ENCODE peak calls at places on chromosomes 6 and 20, in eight cellular contexts. V is type B pancreatic cell, D is GM10248, B is GM13977, I is GM12865, S is AG04450, K is upper lobe of right lung, T is BJ. L is an unnamed sample.

GRCh38 chr6:157989541-157990289 is 8.1 kb downstream of the SYNJ2 start:
- DNase-seq in V (no peak), D (no peak), K (peak; percentile 68), B (no peak), T (no peak), S (no peak), I (no peak), L (no peak)

GRCh38 chr6:24492475-24492874 is 2.3 kb upstream of the ALDH5A1 start:
- DNase-seq in D (no peak), S (no peak), K (no peak), B (no peak), T (no peak), I (peak; percentile 62), V (no peak), L (no peak)

GRCh38 chr6:20681243-20681684 is 147.0 kb downstream of the CDKAL1 start:
- DNase-seq in D (no peak), V (no peak), B (no peak), I (no peak), T (no peak), S (no peak), K (no peak), L (no peak)

GRCh38 chr6:27667651-27668441 is 194.9 kb upstream of the ZNF184 start:
- DNase-seq in V (no peak), D (peak; percentile 20), K (no peak), B (no peak), T (no peak), S (no peak), I (peak; percentile 47), L (no peak)

GRCh38 chr6:29797966-29798365 is 29.7 kb upstream of the HLA-G start:
- DNase-seq in S (no peak), B (no peak), I (no peak), K (no peak), V (no peak), T (no peak), D (no peak), L (no peak)

GRCh38 chr6:25341923-25342619 is 62.9 kb downstream of the CARMIL1 start:
- DNase-seq in I (no peak), K (no peak), D (no peak), V (no peak), B (no peak), S (no peak), T (no peak), L (no peak)

GRCh38 chr20:33474963-33475362 is 14.9 kb upstream of the CBFA2T2 start:
- DNase-seq in K (no peak), D (no peak), B (no peak), S (no peak), V (no peak), I (no peak), T (no peak), L (no peak)

GRCh38 chr6:107840636-107841264 is 16.6 kb upstream of the SCML4 start:
- DNase-seq in I (no peak), T (no peak), B (no peak), V (no peak), K (no peak), D (no peak), S (no peak), L (no peak)

GRCh38 chr6:163354779-163355431 is 59.6 kb upstream of the QKI start:
- DNase-seq in V (no peak), S (no peak), D (peak; percentile 29), T (no peak), B (no peak), K (peak; percentile 71), I (no peak), L (no peak)

GRCh38 chr20:41329435-41330342 is 10.9 kb upstream of the LPIN3 start:
- DNase-seq in V (no peak), B (peak; percentile 62), K (peak; percentile 75), S (peak; percentile 90), T (peak; percentile 98), D (peak; percentile 68), I (peak; percentile 60), L (peak; percentile 99)

GRCh38 chr6:159804504-159804903 is 4.4 kb downstream of the PNLDC1 start:
- DNase-seq in D (no peak), T (no peak), B (no peak), I (no peak), V (no peak), K (no peak), S (no peak), L (no peak)

GRCh38 chr20:56222201-56222600 is 26.3 kb upstream of the MC3R start:
- DNase-seq in K (no peak), D (no peak), I (no peak), B (no peak), T (no peak), V (no peak), S (no peak), L (no peak)

GRCh38 chr6:166752097-166752496 is 125.0 kb upstream of the RPS6KA2 start:
- DNase-seq in T (no peak), B (peak; percentile 87), S (no peak), K (no peak), I (no peak), V (no peak), D (peak; percentile 70), L (no peak)

GRCh38 chr6:42690151-42690702 is 32.2 kb downstream of the PRPH2 start:
- DNase-seq in I (no peak), K (no peak), S (no peak), V (no peak), T (no peak), B (no peak), D (no peak), L (no peak)

GRCh38 chr6:148864941-148865340 is 118.1 kb downstream of the UST start:
- DNase-seq in K (no peak), B (no peak), T (no peak), V (no peak), D (no peak), I (no peak), S (no peak), L (no peak)

GRCh38 chr20:22824077-22824476 is 211.0 kb upstream of the SSTR4 start:
- DNase-seq in D (no peak), I (no peak), B (no peak), S (no peak), K (no peak), T (no peak), V (peak; percentile 51), L (no peak)

GRCh38 chr20:25194333-25194972 is 1.1 kb upstream of the ENTPD6 start:
- DNase-seq in D (peak; percentile 6), I (no peak), S (no peak), V (no peak), T (no peak), K (no peak), B (no peak), L (no peak)

GRCh38 chr20:9616455-9616805 is 102.0 kb downstream of the LAMP5 start:
- DNase-seq in S (no peak), V (no peak), B (no peak), T (no peak), K (no peak), D (no peak), I (no peak), L (no peak)

GRCh38 chr20:9615766-9616454 is 101.5 kb downstream of the LAMP5 start:
- DNase-seq in V (no peak), S (no peak), I (peak; percentile 73), B (peak; percentile 46), D (peak; percentile 56), K (no peak), T (no peak), L (no peak)

GRCh38 chr20:9615118-9615517 is 100.7 kb downstream of the LAMP5 start:
- DNase-seq in T (no peak), I (no peak), K (no peak), B (no peak), S (no peak), D (no peak), V (no peak), L (no peak)

GRCh38 chr20:9617062-9617461 is 102.7 kb downstream of the LAMP5 start:
- DNase-seq in D (peak; percentile 52), K (no peak), I (peak; percentile 81), T (no peak), V (no peak), S (peak; percentile 23), B (peak; percentile 46), L (no peak)

GRCh38 chr20:9617940-9618339 is 103.5 kb downstream of the LAMP5 start:
- DNase-seq in T (no peak), S (no peak), K (no peak), V (no peak), B (no peak), I (peak; percentile 35), D (no peak), L (no peak)
- TF ChIP-seq CTCF in T (no peak), S (peak; percentile 7), K (peak; percentile 46), V (peak; percentile 67), B (peak; percentile 44), I (peak; percentile 35), D (peak; percentile 33), L (peak; percentile 33)

GRCh38 chr6:161918608-161919205 is 644.8 kb upstream of the AGPAT4 start:
- DNase-seq in S (no peak), D (no peak), I (no peak), B (no peak), K (no peak), T (no peak), V (no peak), L (no peak)

GRCh38 chr6:161918154-161918553 is 644.3 kb upstream of the AGPAT4 start:
- DNase-seq in T (no peak), I (no peak), D (no peak), B (no peak), S (no peak), V (no peak), K (no peak), L (no peak)

GRCh38 chr6:161915456-161915964 is 641.6 kb upstream of the AGPAT4 start:
- DNase-seq in V (no peak), T (no peak), I (no peak), D (no peak), K (no peak), S (no peak), B (no peak), L (no peak)

GRCh38 chr6:161919711-161920110 is 645.9 kb upstream of the AGPAT4 start:
- DNase-seq in T (no peak), D (no peak), I (no peak), K (no peak), V (no peak), S (no peak), B (no peak), L (no peak)

GRCh38 chr6:161917645-161918044 is 643.8 kb upstream of the AGPAT4 start:
- DNase-seq in K (no peak), I (no peak), B (no peak), S (no peak), T (no peak), V (no peak), D (no peak), L (no peak)
- TF ChIP-seq CTCF in K (no peak), I (no peak), B (no peak), S (no peak), T (no peak), V (no peak), D (no peak), L (peak; percentile 22)

GRCh38 chr6:39102024-39102820 is 12.8 kb downstream of the SAYSD1 start:
- DNase-seq in S (peak; percentile 49), I (peak; percentile 52), D (peak; percentile 50), B (no peak), K (peak; percentile 66), V (no peak), T (no peak), L (no peak)
- TF ChIP-seq CTCF in S (peak; percentile 58), I (peak; percentile 49), D (peak; percentile 27), B (peak; percentile 46), K (peak; percentile 41), V (peak; percentile 73), T (peak; percentile 43), L (peak; percentile 34)

GRCh38 chr20:36670665-36671357 is 24.8 kb upstream of the SLA2 start:
- DNase-seq in T (no peak), I (no peak), B (no peak), V (no peak), S (no peak), K (no peak), D (no peak), L (no peak)

GRCh38 chr20:36663026-36663425 is 17.0 kb upstream of the SLA2 start:
- DNase-seq in B (no peak), D (no peak), V (no peak), S (no peak), T (no peak), K (no peak), I (no peak), L (no peak)

GRCh38 chr20:36666181-36666740 is 20.3 kb upstream of the SLA2 start:
- DNase-seq in B (no peak), K (no peak), V (no peak), T (no peak), I (peak; percentile 40), S (no peak), D (no peak), L (no peak)
- TF ChIP-seq CTCF in B (no peak), K (peak; percentile 23), V (no peak), T (no peak), I (peak; percentile 4), S (peak; percentile 31), D (peak; percentile 29), L (no peak)

L was measured in kidney epithelial cell.